ENCODE peak calls at places on chromosomes 1 and 21, in eight cellular contexts. M is naive thymus-derived CD8-positive, alpha-beta T cell; B is activated CD8-positive, alpha-beta memory T cell treated with anti-CD3 and anti-CD28 coated beads, Interleukin-2, amount 50 U/mL, for 4 hours; I is HCEC 1CT; R is upper lobe of right lung; J is fibroblast of the conjunctiva; A is choroid plexus epithelial cell; F is activated naive CD4-positive, alpha-beta T cell treated with anti-CD3 and anti-CD28 coated beads, Interleukin-2, amount 10 ng/mL, durations not matched to agents 7 days and 5 days. E is an unnamed sample.

GRCh38 chr1:203149188-203149840 is 21.8 kb downstream of the ADORA1 start:
- DNase-seq in A (no peak), B (no peak), J (no peak), M (no peak), F (no peak), R (no peak), I (no peak), E (no peak)

GRCh38 chr1:205656236-205656635 is 24.1 kb downstream of the SLC45A3 start:
- DNase-seq in A (peak; percentile 45), B (no peak), F (no peak), M (no peak), I (peak; percentile 49), J (no peak), R (no peak), E (peak; percentile 64)

GRCh38 chr1:219837274-219837993 is 90.9 kb downstream of the SLC30A10 start:
- DNase-seq in I (peak; percentile 49), R (no peak), M (no peak), F (no peak), A (peak; percentile 84), B (no peak), J (peak; percentile 17), E (peak; percentile 62)

GRCh38 chr1:230831706-230832105 is 36.6 kb downstream of the C1orf198 start:
- DNase-seq in J (no peak), F (no peak), M (no peak), B (no peak), R (no peak), I (no peak), A (no peak), E (no peak)

GRCh38 chr1:40923511-40924020 is 55.9 kb upstream of the CTPS1 start:
- DNase-seq in M (no peak), B (no peak), R (no peak), J (no peak), A (no peak), F (no peak), I (no peak), E (no peak)

GRCh38 chr1:167103236-167103894 is 9.5 kb downstream of the STYXL2 start:
- DNase-seq in A (peak; percentile 35), F (no peak), J (no peak), I (peak; percentile 10), B (no peak), R (no peak), M (no peak), E (peak; percentile 37)

GRCh38 chr1:169321539-169321938 is 46.1 kb downstream of the NME7 start:
- DNase-seq in B (no peak), A (peak; percentile 71), I (peak; percentile 86), F (no peak), R (no peak), J (no peak), M (no peak), E (peak; percentile 75)

GRCh38 chr1:61842863-61843514 is 100.7 kb downstream of the PATJ start:
- DNase-seq in R (no peak), M (no peak), F (no peak), J (no peak), A (peak; percentile 49), B (no peak), I (peak; percentile 29), E (peak; percentile 12)

GRCh38 chr1:21072721-21073120 is 104.0 kb downstream of the EIF4G3 start:
- DNase-seq in R (no peak), B (no peak), M (no peak), F (no peak), A (peak; percentile 83), I (peak; percentile 72), J (no peak), E (peak; percentile 52)

GRCh38 chr1:41378999-41379740 is 17.9 kb downstream of the FOXO6 start:
- DNase-seq in A (no peak), B (no peak), M (no peak), J (no peak), F (no peak), I (no peak), R (no peak), E (no peak)

GRCh38 chr1:964691-965525 is 1.4 kb upstream of the PLEKHN1 start:
- DNase-seq in J (no peak), B (no peak), F (no peak), R (no peak), I (no peak), M (no peak), A (no peak), E (no peak)

GRCh38 chr1:65253800-65254319 is 55.5 kb upstream of the DNAJC6 start:
- DNase-seq in J (no peak), B (no peak), A (peak; percentile 40), M (no peak), I (peak; percentile 18), F (no peak), R (no peak), E (no peak)

GRCh38 chr1:227068883-227069282 is 128.8 kb downstream of the COQ8A start:
- DNase-seq in J (no peak), A (peak; percentile 23), B (no peak), I (no peak), F (no peak), M (no peak), R (no peak), E (no peak)

GRCh38 chr1:88973520-88974137 is 18.8 kb downstream of the KYAT3 start:
- DNase-seq in J (peak; percentile 17), M (no peak), I (peak; percentile 40), F (no peak), B (no peak), R (no peak), A (peak; percentile 72), E (peak; percentile 72)

GRCh38 chr1:156391145-156391677 is 22.2 kb downstream of the RHBG start:
- DNase-seq in A (no peak), R (no peak), M (no peak), J (no peak), B (no peak), I (no peak), F (no peak), E (no peak)

GRCh38 chr1:234433563-234434285 is 45.3 kb downstream of the TARBP1 start:
- DNase-seq in A (peak; percentile 61), F (no peak), B (no peak), J (no peak), R (no peak), M (no peak), I (no peak), E (peak; percentile 74)

GRCh38 chr1:43038232-43038929 is 79.7 kb upstream of the SLC2A1 start:
- DNase-seq in J (no peak), A (no peak), R (no peak), I (no peak), M (no peak), F (no peak), B (no peak), E (no peak)

GRCh38 chr21:33403786-33404571 is 766 bp downstream of the IFNGR2 start:
- DNase-seq in I (peak; percentile 47), A (peak; percentile 65), F (peak; percentile 41), J (no peak), B (peak; percentile 52), M (peak; percentile 8), R (peak; percentile 85), E (peak; percentile 55)

GRCh38 chr1:46621930-46622329 is 5.3 kb upstream of the MOB3C start:
- DNase-seq in I (peak; percentile 29), M (no peak), B (no peak), A (no peak), J (no peak), R (no peak), F (no peak), E (peak; percentile 54)

GRCh38 chr21:36087362-36088138 is 17.7 kb downstream of the CBR1 start:
- DNase-seq in M (no peak), J (no peak), A (no peak), I (no peak), B (no peak), R (no peak), F (no peak), E (peak; percentile 34)

GRCh38 chr1:31228986-31229385 is 10.7 kb downstream of the NKAIN1 start:
- DNase-seq in M (no peak), R (no peak), F (no peak), B (no peak), J (no peak), I (no peak), A (no peak), E (no peak)

GRCh38 chr1:6889875-6890480 is 104.7 kb downstream of the CAMTA1 start:
- DNase-seq in B (peak; percentile 29), A (peak; percentile 83), I (peak; percentile 47), M (no peak), F (peak; percentile 59), J (peak; percentile 51), R (no peak), E (peak; percentile 71)

GRCh38 chr1:8629241-8630091 is 188.0 kb downstream of the RERE start:
- DNase-seq in B (no peak), M (no peak), F (no peak), R (no peak), J (no peak), A (peak; percentile 76), I (peak; percentile 37), E (no peak)

GRCh38 chr1:154573168-154573510 is 5.6 kb downstream of the CHRNB2 start:
- DNase-seq in J (no peak), B (no peak), A (no peak), R (no peak), F (no peak), I (no peak), M (no peak), E (no peak)

GRCh38 chr1:225447649-225448048 is 19.8 kb upstream of the LBR start:
- DNase-seq in A (peak; percentile 47), J (peak; percentile 18), F (no peak), R (peak; percentile 36), M (no peak), I (no peak), B (no peak), E (no peak)

GRCh38 chr1:11817192-11817591 is 11.2 kb downstream of the CLCN6 start:
- DNase-seq in R (peak; percentile 17), J (no peak), M (no peak), A (no peak), B (no peak), F (no peak), I (no peak), E (no peak)

GRCh38 chr1:226779536-226779935 is 40.5 kb upstream of the ITPKB start:
- DNase-seq in R (no peak), M (no peak), I (no peak), J (no peak), F (no peak), A (no peak), B (no peak), E (no peak)

GRCh38 chr1:12601690-12602632 is 16.0 kb downstream of the DHRS3 start:
- DNase-seq in M (no peak), A (peak; percentile 74), R (no peak), I (no peak), B (no peak), F (no peak), J (no peak), E (peak; percentile 32)

GRCh38 chr1:31798433-31799195 is 17.2 kb downstream of the SPOCD1 start:
- DNase-seq in I (peak; percentile 97), R (peak; percentile 83), M (no peak), J (peak; percentile 75), B (no peak), A (peak; percentile 73), F (no peak), E (peak; percentile 95)

GRCh38 chr1:3313579-3313955 is 140.9 kb upstream of the ARHGEF16 start:
- DNase-seq in I (peak; percentile 37), A (peak; percentile 95), F (no peak), B (no peak), J (peak; percentile 90), M (no peak), R (peak; percentile 89), E (peak; percentile 57)

GRCh38 chr1:209772116-209772515 is 12.2 kb downstream of the C1orf74 start:
- DNase-seq in R (no peak), F (no peak), B (no peak), M (no peak), A (no peak), J (no peak), I (no peak), E (no peak)

GRCh38 chr1:27418326-27418761 is 25.9 kb downstream of the GPR3 start:
- DNase-seq in A (peak; percentile 97), F (no peak), M (no peak), I (peak; percentile 93), J (peak; percentile 71), B (peak; percentile 31), R (no peak), E (peak; percentile 91)

GRCh38 chr1:63534406-63534805 is 11.1 kb downstream of the EFCAB7 start:
- DNase-seq in I (no peak), B (no peak), M (no peak), F (no peak), J (no peak), A (no peak), R (no peak), E (no peak)